ENCODE peak calls at places on chromosomes 7 and 10, in seven cellular contexts. T is WERI-Rb-1; Z is cardiac muscle cell; M is CD8-positive, alpha-beta memory T cell; O is PC-9; D is tibial artery; U is GM23338. G is an unnamed sample. For H3K27me3, the result is how much of the 10 kb centered on the place peaks cover.

GRCh38 chr7:33590902-33591301 is 314.4 kb upstream of the BMPER start:
- DNase-seq in T (no peak), Z (no peak), M (no peak), O (no peak), D (no peak), U (no peak), G (no peak)

GRCh38 chr10:125152646-125153368 is 7.6 kb downstream of the CTBP2 start:
- DNase-seq in T (no peak), Z (no peak), M (no peak), O (no peak), D (peak), U (no peak), G (peak)

GRCh38 chr7:115096262-115096661 is 174.4 kb downstream of the MDFIC start:
- DNase-seq in T (no peak), Z (peak), M (no peak), O (no peak), D (no peak), U (peak), G (no peak)

GRCh38 chr10:31961675-31962074 is 33.0 kb upstream of the ARHGAP12 start:
- DNase-seq in T (no peak), Z (no peak), M (no peak), O (peak), D (no peak), U (no peak), G (no peak)

GRCh38 chr10:111989136-111990050 is 194.2 kb downstream of the GPAM start:
- DNase-seq in T (no peak), Z (no peak), M (no peak), O (no peak), D (no peak), U (no peak), G (no peak)

GRCh38 chr10:103554488-103555320 is 61.2 kb downstream of the NEURL1 start:
- DNase-seq in T (peak), Z (peak), M (no peak), O (peak), D (no peak), U (peak), G (peak)

GRCh38 chr7:14899065-14899464 is 3.5 kb downstream of the DGKB start:
- DNase-seq in T (no peak), Z (no peak), M (no peak), O (no peak), D (no peak), U (no peak), G (no peak)

GRCh38 chr10:73644015-73644743 is 2.9 kb upstream of the MYOZ1 start:
- DNase-seq in T (peak), Z (peak), M (peak), O (peak), D (peak), U (peak), G (no peak)

GRCh38 chr7:105639677-105640493 is 58.6 kb upstream of the EFCAB10 start:
- DNase-seq in T (peak), Z (peak), M (no peak), O (no peak), D (no peak), U (peak), G (no peak)

GRCh38 chr10:35056686-35057085 is 33.5 kb downstream of the CUL2 start:
- DNase-seq in T (no peak), Z (no peak), M (no peak), O (no peak), D (no peak), U (no peak), G (no peak)

GRCh38 chr10:12954866-12955265 is 46.6 kb downstream of the CCDC3 start:
- DNase-seq in T (no peak), Z (no peak), M (no peak), O (no peak), D (no peak), U (no peak), G (no peak)

GRCh38 chr7:143008007-143008901 is 18.7 kb downstream of the OR9A2 start:
- DNase-seq in T (peak), Z (peak), M (peak), O (peak), D (peak), U (peak), G (peak)

GRCh38 chr10:71212249-71213126 is at the start of gene UNC5B:
- DNase-seq in T (peak), Z (peak), M (peak), O (peak), D (peak), U (peak), G (peak)

GRCh38 chr10:130169136-130169888 is 33.1 kb downstream of the GLRX3 start:
- DNase-seq in T (no peak), Z (no peak), M (no peak), O (no peak), D (no peak), U (peak), G (no peak)

GRCh38 chr10:94627511-94627910 is 56.0 kb upstream of the CYP2C18 start:
- DNase-seq in T (no peak), Z (no peak), M (no peak), O (no peak), D (no peak), U (no peak), G (no peak)

GRCh38 chr10:32077896-32078295 is 21.7 kb upstream of the KIF5B start:
- DNase-seq in T (no peak), Z (no peak), M (no peak), O (peak), D (peak), U (no peak), G (peak)

GRCh38 chr7:26930201-26930600 is 65.8 kb upstream of the SKAP2 start:
- DNase-seq in T (no peak), Z (no peak), M (no peak), O (no peak), D (no peak), U (no peak), G (no peak)

GRCh38 chr7:118839544-118839943 is 615.0 kb downstream of the ANKRD7 start:
- DNase-seq in T (no peak), Z (no peak), M (no peak), O (no peak), D (no peak), U (no peak), G (no peak)

GRCh38 chr7:28700790-28701203 is 257.3 kb downstream of the TRIL start:
- DNase-seq in T (no peak), Z (peak), M (no peak), O (no peak), D (no peak), U (no peak), G (no peak)

GRCh38 chr10:91712315-91712714 is 79.4 kb upstream of the PPP1R3C start:
- DNase-seq in T (no peak), Z (no peak), M (no peak), O (no peak), D (no peak), U (no peak), G (no peak)

GRCh38 chr7:85693326-85693725 is 506.5 kb upstream of the SEMA3D start:
- DNase-seq in T (no peak), Z (no peak), M (no peak), O (no peak), D (no peak), U (no peak), G (no peak)

GRCh38 chr7:154927624-154928125 is 75.2 kb downstream of the PAXIP1 start:
- DNase-seq in T (peak), Z (peak), M (peak), O (peak), D (peak), U (peak), G (no peak)

GRCh38 chr7:84154991-84155781 is 39.4 kb downstream of the SEMA3A start:
- DNase-seq in T (no peak), Z (no peak), M (no peak), O (no peak), D (no peak), U (no peak), G (no peak)

DNA sequence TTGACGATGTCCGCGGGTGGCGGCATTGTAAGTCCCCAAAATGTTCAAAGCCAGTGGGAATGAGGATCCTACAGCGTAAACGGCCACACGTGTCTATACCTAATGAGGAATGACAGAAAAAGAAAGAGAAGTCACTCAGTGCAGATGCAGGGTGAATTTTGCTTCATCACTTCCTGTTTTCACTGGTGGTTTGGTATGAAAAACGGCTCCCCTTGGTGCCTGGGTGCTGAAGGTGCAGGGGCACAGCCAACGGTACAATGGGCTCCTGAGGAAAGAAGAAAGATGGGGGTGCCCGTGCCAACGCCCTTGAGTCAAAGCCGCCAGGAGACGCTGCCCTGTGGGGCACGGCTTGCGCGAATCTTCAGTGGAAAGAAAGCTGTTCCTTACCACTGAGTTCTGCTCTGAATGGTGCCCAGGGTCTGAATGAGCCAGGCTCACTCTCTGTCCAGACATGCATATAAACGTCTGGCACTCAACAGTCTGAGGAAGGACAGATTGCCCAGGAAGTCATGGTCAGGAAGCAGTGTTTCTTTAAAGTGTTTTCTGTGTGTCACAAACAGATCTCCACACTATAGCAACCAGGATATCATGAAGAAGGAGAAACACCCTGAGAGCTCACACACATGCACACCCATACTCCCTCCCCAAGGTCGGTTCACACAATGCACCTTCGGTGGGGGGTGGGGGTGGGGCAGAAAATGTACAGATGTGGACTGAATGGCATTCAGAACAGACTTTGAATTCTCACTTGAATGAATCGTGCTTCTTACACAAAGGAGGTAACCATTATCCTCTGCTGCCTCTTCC is 105.8 kb downstream of the ELMO1 start:
- DNase-seq in T (no peak), Z (no peak), M (peak), O (no peak), D (no peak), U (no peak), G (no peak)
- H3K4me3 ChIP-seq in T (no peak), Z (no peak), M (peak), O (peak), D (no peak), U (no peak), G (peak)

GRCh38 chr10:128629111-128630096 is 503.2 kb upstream of the MKI67 start:
- DNase-seq in T (peak), Z (no peak), M (no peak), O (peak), D (no peak), U (no peak), G (no peak)

GRCh38 chr10:128631801-128632241 is 505.6 kb upstream of the MKI67 start:
- DNase-seq in T (no peak), Z (peak), M (no peak), O (no peak), D (no peak), U (peak), G (no peak)

GRCh38 chr10:128628252-128628651 is 502.0 kb upstream of the MKI67 start:
- DNase-seq in T (no peak), Z (no peak), M (no peak), O (no peak), D (no peak), U (no peak), G (no peak)

GRCh38 chr10:128632694-128633093 is 506.5 kb upstream of the MKI67 start:
- DNase-seq in T (no peak), Z (no peak), M (no peak), O (no peak), D (no peak), U (no peak), G (no peak)

DNA sequence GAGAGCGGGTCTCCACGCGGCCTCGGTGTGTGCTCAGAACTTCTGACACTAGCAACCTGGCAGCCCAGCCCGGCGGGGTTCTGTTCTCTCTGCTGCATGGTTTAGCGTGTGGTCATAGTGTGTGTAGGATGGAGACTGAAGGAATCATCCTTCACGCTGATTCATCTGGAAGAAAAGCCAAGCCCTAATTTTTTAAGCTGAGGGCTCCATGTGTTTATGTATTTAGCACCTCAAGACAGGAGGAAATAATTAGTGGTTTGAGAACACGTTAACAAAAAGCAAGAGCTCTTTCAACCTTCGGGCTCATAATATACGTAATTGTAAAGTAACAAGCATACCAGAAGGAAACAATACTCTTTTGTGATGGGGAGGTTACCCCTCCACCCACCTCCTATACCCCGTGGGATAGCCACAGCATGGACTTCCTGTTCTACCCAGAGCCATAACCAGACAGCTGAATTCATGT is 504.6 kb upstream of the MKI67 start:
- DNase-seq in T (no peak), Z (no peak), M (no peak), O (no peak), D (no peak), U (no peak), G (no peak)
- H3K27me3 ChIP-seq in T (under half), Z (under half), M (under half), O (under half), D (under half), U (under half), G (under half)

DNA sequence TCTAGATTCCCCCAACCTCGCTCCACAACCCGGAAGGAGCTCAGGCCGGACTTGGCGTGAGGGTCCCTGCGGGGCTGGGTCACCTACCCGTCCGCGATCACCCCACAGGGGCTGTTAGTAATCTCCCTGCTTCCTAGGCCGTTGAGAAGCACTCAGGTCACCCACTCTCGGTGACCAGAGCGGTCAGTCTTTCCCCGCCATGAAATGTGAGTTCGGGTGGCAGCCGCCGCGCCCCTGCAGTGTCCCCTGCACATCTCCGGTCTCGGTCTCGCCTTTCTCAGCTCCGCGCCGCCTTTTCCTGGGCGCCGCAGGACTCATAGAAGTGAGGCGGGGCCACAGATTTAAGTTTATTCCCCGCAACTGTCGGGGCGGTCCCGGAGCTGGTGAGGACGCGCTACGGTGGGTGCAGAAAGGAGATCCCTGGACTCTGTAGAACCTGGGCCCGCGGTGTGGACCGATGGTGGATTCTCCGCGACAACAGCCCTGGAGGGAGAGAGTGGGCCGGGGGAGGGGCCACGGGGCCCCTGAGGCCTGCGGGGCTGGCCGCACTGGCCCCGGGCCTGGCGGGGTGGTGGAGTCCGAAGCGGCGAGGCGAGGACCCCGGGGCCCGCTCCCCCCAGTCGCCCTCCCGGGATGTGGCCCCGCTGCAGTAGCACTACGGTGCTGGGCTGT is 4.5 kb downstream of the FEZF1 start:
- DNase-seq in T (no peak), Z (no peak), M (no peak), O (no peak), D (no peak), U (peak), G (no peak)
- H3K4me3 ChIP-seq in T (peak), Z (peak), M (no peak), O (no peak), D (no peak), U (peak), G (peak)

GRCh38 chr10:100717166-100717565 is 28.2 kb upstream of the PAX2 start:
- DNase-seq in T (no peak), Z (no peak), M (no peak), O (no peak), D (no peak), U (no peak), G (no peak)

GRCh38 chr10:100713859-100714565 is 31.4 kb upstream of the PAX2 start:
- DNase-seq in T (no peak), Z (no peak), M (no peak), O (no peak), D (no peak), U (peak), G (no peak)

GRCh38 chr10:100715101-100715444 is 30.3 kb upstream of the PAX2 start:
- DNase-seq in T (no peak), Z (no peak), M (no peak), O (no peak), D (no peak), U (peak), G (no peak)

GRCh38 chr10:100714566-100714950 is 30.8 kb upstream of the PAX2 start:
- DNase-seq in T (no peak), Z (no peak), M (no peak), O (no peak), D (no peak), U (no peak), G (no peak)

DNA sequence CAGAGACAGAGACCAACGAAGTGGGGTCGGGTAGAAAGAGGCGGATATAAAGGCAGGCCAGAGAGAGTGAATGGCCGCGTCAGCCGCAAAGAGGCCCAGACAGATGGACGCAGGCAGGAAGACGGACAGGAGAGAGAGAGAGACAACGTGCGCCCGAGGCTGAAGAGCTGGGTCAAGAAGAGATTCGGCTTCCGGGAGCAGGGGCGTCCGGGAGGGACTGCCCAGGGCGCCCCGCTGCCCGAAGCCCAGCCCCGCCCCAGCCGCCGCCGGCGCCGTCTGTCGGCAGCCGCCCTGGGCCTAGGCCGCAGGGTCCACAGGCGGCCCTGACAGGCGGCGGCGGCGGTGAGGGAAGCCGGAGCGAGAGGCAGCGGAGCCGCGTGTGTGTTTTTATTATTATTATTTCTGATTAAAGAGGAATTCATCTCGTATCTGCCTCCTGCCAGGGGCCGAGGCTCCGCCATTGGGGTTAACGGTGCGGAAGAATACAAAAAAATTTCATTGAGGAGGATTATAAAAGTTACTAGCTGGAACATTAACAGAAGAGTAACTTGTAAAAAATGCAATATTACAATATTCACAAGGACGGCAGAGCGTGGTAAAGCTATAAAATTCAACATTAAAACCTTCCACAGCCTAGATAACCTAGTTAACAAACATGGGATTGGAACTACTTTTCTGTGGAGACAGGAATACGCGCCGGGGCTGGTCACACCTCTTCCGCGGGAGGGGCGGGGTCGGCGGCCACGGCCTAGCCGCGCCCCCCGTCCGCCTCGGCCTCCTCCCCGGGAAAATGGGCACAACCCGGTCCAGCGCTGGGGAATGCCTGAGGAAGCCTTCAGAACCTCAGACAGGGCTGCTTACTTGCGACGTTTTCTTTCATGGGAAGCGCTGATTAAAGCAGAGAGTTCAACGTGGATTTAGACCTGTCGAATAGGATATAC is 29.7 kb upstream of the PAX2 start:
- DNase-seq in T (no peak), Z (no peak), M (no peak), O (no peak), D (no peak), U (peak), G (no peak)
- H3K27me3 ChIP-seq in T (half or more), Z (half or more), M (under half), O (under half), D (half or more), U (half or more), G (under half)

DNA sequence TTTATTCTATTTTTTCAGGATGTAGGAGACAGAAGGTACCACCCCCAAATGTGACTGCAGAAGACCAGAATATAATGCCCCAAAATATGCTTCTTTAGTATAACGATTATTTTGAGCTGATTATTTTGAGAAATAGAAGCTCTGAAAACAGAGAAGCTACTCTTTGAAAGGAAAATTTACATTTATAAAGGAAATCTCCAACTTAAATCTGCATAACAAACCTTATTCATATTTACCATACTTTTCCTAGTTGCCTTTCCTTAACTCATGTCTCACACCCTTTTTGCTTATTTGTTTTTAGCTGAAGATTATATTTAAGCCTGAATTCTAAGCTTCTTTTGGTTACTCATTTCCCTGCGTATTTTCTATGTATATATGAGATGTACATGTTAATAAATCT is 127.1 kb upstream of the THSD7A start:
- DNase-seq in T (no peak), Z (no peak), M (no peak), O (no peak), D (no peak), U (peak), G (no peak)
- H3K4me3 ChIP-seq in T (no peak), Z (no peak), M (no peak), O (no peak), D (no peak), U (peak), G (no peak)

GRCh38 chr10:62819521-62819920 is 3.4 kb upstream of the EGR2 start:
- DNase-seq in T (no peak), Z (peak), M (no peak), O (no peak), D (no peak), U (no peak), G (no peak)
- H3K27me3 ChIP-seq in T (half or more), Z (half or more), M (under half), O (under half), D (under half), U (half or more), G (under half)

G was measured in psoas muscle.